ENCODE peak calls at places on chromosome 5, in four cellular contexts. O, X, L and S are unnamed samples.

GRCh38 chr5:81022688-81023084 is 62.5 kb downstream of the RASGRF2 start:
- DNase-seq in X (no peak), L (no peak), O (no peak), S (no peak)

GRCh38 chr5:98964621-98965020 is 35.8 kb upstream of the CHD1 start:
- DNase-seq in L (no peak), X (no peak), O (no peak), S (no peak)

GRCh38 chr5:79621056-79621455 is 8.8 kb downstream of the TENT2 start:
- DNase-seq in O (peak), X (no peak), L (no peak), S (peak)

GRCh38 chr5:173825215-173825865 is 62.8 kb upstream of the CPEB4 start:
- DNase-seq in X (no peak), O (no peak), L (no peak), S (no peak)

GRCh38 chr5:88269222-88269771 is 652 bp upstream of the TMEM161B start:
- DNase-seq in L (peak), O (peak), X (peak), S (peak)

GRCh38 chr5:1176473-1177391 is 24.7 kb upstream of the SLC6A19 start:
- DNase-seq in L (peak), X (no peak), O (no peak), S (no peak)

GRCh38 chr5:80037366-80037765 is 2.2 kb downstream of the THBS4 start:
- DNase-seq in L (no peak), X (no peak), O (no peak), S (no peak)

GRCh38 chr5:43078956-43079355 is 38.8 kb upstream of the ANXA2R start:
- DNase-seq in L (no peak), O (peak), X (no peak), S (peak)

GRCh38 chr5:169280286-169280685 is 20.7 kb downstream of the SLIT3 start:
- DNase-seq in X (no peak), O (no peak), L (no peak), S (no peak)

GRCh38 chr5:9898319-9898718 is 268.2 kb upstream of the TAS2R1 start:
- DNase-seq in L (peak), O (peak), X (no peak), S (no peak)

GRCh38 chr5:111170279-111170678 is 53.9 kb upstream of the CAMK4 start:
- DNase-seq in X (no peak), O (no peak), L (no peak), S (no peak)

GRCh38 chr5:1285883-1286291 is 9.0 kb downstream of the TERT start:
- DNase-seq in L (no peak), O (no peak), X (peak), S (no peak)

DNA sequence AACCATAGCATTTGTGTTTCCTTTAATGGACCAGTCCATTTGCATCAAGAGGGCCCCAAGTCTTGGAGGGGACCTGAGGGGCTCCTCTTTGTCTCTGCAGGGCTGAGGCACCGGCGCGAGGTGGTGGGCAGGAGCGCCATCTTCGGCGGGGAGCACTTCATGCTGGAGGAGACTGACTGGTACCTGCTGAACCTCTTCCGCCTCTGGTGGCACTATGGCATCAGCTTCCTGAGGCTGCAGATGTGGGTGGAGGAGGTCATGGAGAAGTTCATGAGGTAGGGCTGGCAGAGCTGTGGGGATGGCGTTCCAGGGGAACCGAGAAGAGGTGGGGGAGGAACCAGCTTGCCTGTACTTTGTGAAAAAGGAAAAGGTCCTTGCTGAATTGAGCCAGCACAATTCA is 6.1 kb downstream of the PCYOX1L start:
- DNase-seq in L (no peak), X (no peak), O (no peak), S (no peak)
- TF ChIP-seq POLR2A in L (no peak), X (no peak), O (no peak), S (no peak)

GRCh38 chr5:53373420-53374188 is 106.8 kb upstream of the FST start:
- DNase-seq in O (peak), L (no peak), X (no peak), S (no peak)
- TF ChIP-seq POLR2A in O (no peak), L (no peak), X (no peak), S (no peak)

GRCh38 chr5:172285226-172286143 is 1.9 kb upstream of the UBTD2 start:
- DNase-seq in L (no peak), O (no peak), X (no peak), S (no peak)

GRCh38 chr5:172283020-172283861 is at the start of gene UBTD2:
- DNase-seq in O (peak), L (peak), X (peak), S (peak)

GRCh38 chr5:172282277-172283019 is 1.1 kb downstream of the UBTD2 start:
- DNase-seq in L (no peak), O (peak), X (no peak), S (peak)

GRCh38 chr5:172284275-172284971 is 859 bp upstream of the UBTD2 start:
- DNase-seq in X (peak), O (no peak), L (no peak), S (peak)

DNA sequence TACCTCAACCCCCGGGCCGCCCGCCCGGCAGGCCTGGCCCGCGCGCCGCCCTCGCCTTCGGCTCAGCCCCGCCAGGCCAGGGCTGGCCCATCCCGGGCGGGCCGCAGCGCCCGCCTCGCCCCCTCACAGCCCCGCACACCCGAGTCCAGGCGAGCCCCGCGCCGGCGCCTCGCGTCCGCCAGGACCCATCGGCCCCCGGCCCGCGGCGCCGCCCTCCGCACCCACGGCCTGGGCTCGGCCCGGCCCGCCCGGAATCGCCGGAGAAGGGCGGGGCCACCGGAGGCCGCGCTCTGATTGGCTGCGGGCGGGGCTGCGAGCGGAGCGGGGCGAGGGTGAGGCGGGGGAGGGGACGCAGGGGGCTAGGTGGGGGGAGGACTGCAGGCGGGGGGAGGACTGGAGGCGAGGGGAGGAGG is 304 bp upstream of the UBTD2 start:
- DNase-seq in X (peak), O (peak), L (peak), S (peak)
- TF ChIP-seq POLR2A in X (no peak), O (peak), L (no peak), S (peak)

GRCh38 chr5:138753794-138754698 is 821 bp downstream of the CTNNA1 start:
- DNase-seq in L (peak), O (peak), X (peak), S (peak)
- TF ChIP-seq POLR2A in L (peak), O (no peak), X (no peak), S (no peak)

DNA sequence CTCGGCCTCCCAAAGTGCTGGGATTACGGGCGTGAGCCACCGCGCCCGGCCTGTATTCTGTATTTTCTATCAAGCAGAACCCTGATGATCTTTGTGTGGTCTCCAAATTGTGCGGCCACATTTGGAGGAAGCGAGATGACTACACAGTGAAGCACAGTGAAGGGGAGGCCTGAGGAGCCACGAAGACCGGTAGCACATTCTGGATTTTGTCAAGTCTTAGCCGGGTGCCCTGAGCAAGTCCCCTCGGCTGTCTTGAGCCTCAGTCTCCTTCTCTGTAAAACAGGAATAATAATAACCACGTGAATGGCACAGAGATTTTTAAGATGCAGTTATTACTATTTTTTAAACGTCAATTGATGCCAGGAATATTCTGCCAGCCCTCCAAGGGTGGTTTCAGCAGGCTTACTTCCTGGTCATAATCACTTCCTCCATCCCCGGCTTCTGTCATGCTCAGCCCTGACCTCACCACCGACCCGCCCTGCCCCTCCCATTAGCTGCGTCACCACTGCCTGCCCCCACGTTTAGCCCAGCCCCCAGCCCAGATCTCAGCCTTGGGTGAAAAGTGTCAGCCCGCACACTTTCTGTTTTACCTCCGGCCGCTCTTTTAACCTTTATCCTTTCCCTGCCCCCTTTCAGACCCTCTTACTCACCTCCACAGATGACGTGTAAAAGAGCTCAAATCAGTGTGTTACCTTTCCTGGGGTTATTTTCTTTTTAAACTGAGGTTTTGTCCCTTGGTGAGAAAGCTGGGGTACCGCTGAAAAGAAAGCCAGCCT is 27.0 kb upstream of the ERGIC1 start:
- DNase-seq in X (peak), O (peak), L (peak), S (peak)
- TF ChIP-seq POLR2A in X (peak), O (no peak), L (peak), S (peak)

GRCh38 chr5:132753135-132753987 is 6.1 kb downstream of the CCNI2 start:
- DNase-seq in X (no peak), L (peak), O (no peak), S (no peak)

GRCh38 chr5:132750471-132751230 is 3.4 kb downstream of the CCNI2 start:
- DNase-seq in X (no peak), L (no peak), O (no peak), S (no peak)

GRCh38 chr5:132752581-132753125 is 5.4 kb downstream of the CCNI2 start:
- DNase-seq in X (no peak), O (no peak), L (no peak), S (no peak)

GRCh38 chr5:132751444-132751843 is 4.2 kb downstream of the CCNI2 start:
- DNase-seq in X (no peak), L (peak), O (peak), S (no peak)

GRCh38 chr5:132751971-132752580 is 4.8 kb downstream of the CCNI2 start:
- DNase-seq in X (no peak), L (no peak), O (no peak), S (no peak)
- TF ChIP-seq POLR2A in X (no peak), L (no peak), O (no peak), S (no peak)

GRCh38 chr5:177440211-177440989 is 6.2 kb upstream of the PRR7 start:
- DNase-seq in L (no peak), O (no peak), X (no peak), S (no peak)

GRCh38 chr5:177437623-177438022 is 9.0 kb upstream of the PRR7 start:
- DNase-seq in X (no peak), L (no peak), O (no peak), S (no peak)

GRCh38 chr5:177440990-177441780 is 5.4 kb upstream of the PRR7 start:
- DNase-seq in X (peak), L (no peak), O (no peak), S (no peak)

GRCh38 chr5:177438468-177438867 is 8.1 kb upstream of the PRR7 start:
- DNase-seq in L (no peak), X (no peak), O (no peak), S (no peak)

DNA sequence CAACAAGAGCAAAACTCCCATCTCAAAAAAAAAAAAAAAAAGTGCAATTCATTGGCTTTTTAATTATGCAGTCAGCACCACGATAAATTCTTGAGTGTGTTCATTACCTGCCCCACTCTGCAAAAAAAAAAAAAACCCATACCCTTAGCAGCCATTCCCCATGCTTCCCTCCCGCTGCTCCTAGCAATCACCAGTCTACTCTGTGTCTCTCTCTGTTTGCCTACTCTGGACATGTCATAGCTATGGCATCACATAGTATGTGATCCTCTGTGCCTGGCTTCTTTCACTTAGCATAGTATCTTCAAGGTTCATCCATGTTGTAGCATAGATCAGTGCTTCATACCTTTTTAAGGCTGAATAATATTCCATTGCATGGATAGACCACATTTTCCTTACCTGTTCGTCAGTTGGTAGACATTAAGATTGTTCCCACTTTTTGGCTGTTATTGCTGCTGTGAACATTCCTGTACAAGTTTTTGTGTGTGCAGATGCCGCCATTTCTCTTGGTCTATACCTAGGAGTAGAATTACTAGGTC is 7.0 kb upstream of the PRR7 start:
- DNase-seq in L (no peak), X (no peak), O (no peak), S (no peak)
- TF ChIP-seq POLR2A in L (no peak), X (no peak), O (no peak), S (no peak)

GRCh38 chr5:69234457-69235268 is at the start of gene CDK7:
- DNase-seq in O (peak), X (peak), L (peak), S (peak)
- TF ChIP-seq POLR2A in O (peak), X (no peak), L (peak), S (peak)